ENCODE peak calls at places on chromosome 12, in seven cellular contexts. G is stimulated activated naive CD4-positive, alpha-beta T cell; L is SIG-M5; X is stimulated activated CD8-positive, alpha-beta memory T cell treated with anti-CD3 and anti-CD28 coated beads, Interleukin-15, amount 100 ng/mL, for 1 hour; H is ELR; N is HT-29; W is adrenal gland. T is an unnamed sample.
A peak's percentile ranks its signal among the peaks of the same experiment; 100 is the strongest.

GRCh38 chr12:91978143-91978542 is 167.5 kb downstream of the BTG1 start:
- DNase-seq in L (peak; percentile 31), H (peak; percentile 17), N (no peak), W (no peak), G (peak; percentile 84), X (no peak), T (no peak)

GRCh38 chr12:597926-598568 is 65.2 kb downstream of the NINJ2 start:
- DNase-seq in W (no peak), X (no peak), G (no peak), H (no peak), L (no peak), N (no peak), T (no peak)

GRCh38 chr12:97368462-97369150 is 94.0 kb upstream of the RMST start:
- DNase-seq in G (no peak), W (no peak), X (no peak), N (peak; percentile 11), H (no peak), L (no peak), T (no peak)

GRCh38 chr12:56084958-56085543 is 5.1 kb downstream of the ERBB3 start:
- DNase-seq in W (peak; percentile 59), X (no peak), H (peak; percentile 54), L (no peak), N (peak; percentile 22), G (no peak), T (no peak)

GRCh38 chr12:118102070-118102469 is 1.7 kb downstream of the VSIG10 start:
- DNase-seq in H (peak; percentile 52), X (no peak), L (no peak), W (peak; percentile 22), G (no peak), N (peak; percentile 27), T (no peak)

GRCh38 chr12:124837958-124838803 is 25.5 kb downstream of the SCARB1 start:
- DNase-seq in L (no peak), N (peak; percentile 96), G (no peak), X (no peak), H (peak; percentile 100), W (peak; percentile 97), T (peak; percentile 10)

GRCh38 chr12:50162225-50162624 is 4.9 kb downstream of the CERS5 start:
- DNase-seq in W (no peak), G (no peak), L (no peak), N (no peak), H (no peak), X (no peak), T (no peak)

GRCh38 chr12:52370906-52371608 is 3.8 kb upstream of the KRT85 start:
- DNase-seq in N (no peak), W (peak; percentile 31), X (no peak), L (no peak), G (no peak), H (no peak), T (peak; percentile 50)

GRCh38 chr12:63276537-63277365 is 125.8 kb upstream of the AVPR1A start:
- DNase-seq in G (no peak), H (peak; percentile 57), N (peak; percentile 93), W (peak; percentile 64), X (no peak), L (no peak), T (no peak)

GRCh38 chr12:47795814-47796411 is 22.9 kb downstream of the SLC48A1 start:
- DNase-seq in X (no peak), W (no peak), L (no peak), H (no peak), G (no peak), N (no peak), T (no peak)

GRCh38 chr12:56836800-56837663 is 73.9 kb downstream of the HSD17B6 start:
- DNase-seq in H (peak; percentile 91), X (no peak), N (peak; percentile 25), G (peak; percentile 20), W (no peak), L (no peak), T (no peak)

GRCh38 chr12:75564821-75565220 is 53.4 kb upstream of the KRR1 start:
- DNase-seq in W (no peak), G (no peak), L (no peak), X (no peak), N (no peak), H (no peak), T (no peak)

GRCh38 chr12:28963554-28963953 is 185.5 kb upstream of the FAR2 start:
- DNase-seq in L (no peak), W (no peak), N (peak; percentile 56), G (no peak), H (peak; percentile 18), X (no peak), T (no peak)

GRCh38 chr12:88052686-88053085 is 23.5 kb upstream of the C12orf50 start:
- DNase-seq in G (no peak), X (no peak), L (no peak), N (peak; percentile 58), W (peak; percentile 10), H (peak; percentile 56), T (peak; percentile 21)

GRCh38 chr12:15088115-15088514 is 115.3 kb downstream of the PDE6H start:
- DNase-seq in H (no peak), G (no peak), W (no peak), X (no peak), N (no peak), L (no peak), T (no peak)

GRCh38 chr12:32083489-32083888 is 23.2 kb upstream of the BICD1 start:
- DNase-seq in X (no peak), H (peak; percentile 78), G (no peak), N (no peak), L (no peak), W (no peak), T (no peak)

GRCh38 chr12:120760349-120761245 is 35.0 kb downstream of the ACADS start:
- DNase-seq in L (no peak), W (no peak), X (no peak), N (no peak), H (no peak), G (peak; percentile 58), T (no peak)

GRCh38 chr12:77102123-77102522 is 36.8 kb upstream of the E2F7 start:
- DNase-seq in H (no peak), X (no peak), N (no peak), L (no peak), G (no peak), W (no peak), T (no peak)

GRCh38 chr12:3684449-3685051 is 68.4 kb downstream of the CRACR2A start:
- DNase-seq in W (no peak), X (no peak), N (no peak), H (no peak), G (no peak), L (no peak), T (no peak)

GRCh38 chr12:41288188-41288811 is 100.2 kb downstream of the PDZRN4 start:
- DNase-seq in G (no peak), W (no peak), N (no peak), X (no peak), L (no peak), H (no peak), T (no peak)

GRCh38 chr12:58026892-58027891 is 85.8 kb downstream of the ATP23 start:
- DNase-seq in X (no peak), H (no peak), N (no peak), W (no peak), L (no peak), G (no peak), T (no peak)

GRCh38 chr12:68245071-68246021 is 8.1 kb downstream of the IL22 start:
- DNase-seq in G (no peak), N (no peak), L (no peak), H (no peak), W (no peak), X (no peak), T (no peak)

GRCh38 chr12:95623554-95624170 is 72.4 kb upstream of the USP44 start:
- DNase-seq in X (no peak), W (peak; percentile 76), H (peak; percentile 88), N (peak; percentile 91), L (no peak), G (no peak), T (no peak)

GRCh38 chr12:109710747-109711595 is 2.7 kb upstream of the FAM222A start:
- DNase-seq in H (peak; percentile 59), W (no peak), X (no peak), N (no peak), L (no peak), G (no peak), T (no peak)

GRCh38 chr12:74370608-74371216 is 166.9 kb upstream of the ATXN7L3B start:
- DNase-seq in G (no peak), H (no peak), X (no peak), N (no peak), L (no peak), W (no peak), T (no peak)

GRCh38 chr12:65894127-65894526 is 69.8 kb downstream of the HMGA2 start:
- DNase-seq in W (no peak), N (peak; percentile 25), L (no peak), H (peak; percentile 77), G (no peak), X (no peak), T (no peak)

GRCh38 chr12:53985900-53986685 is 1.1 kb downstream of the HOXC10 start:
- DNase-seq in W (no peak), X (no peak), G (peak; percentile 49), N (no peak), H (peak; percentile 64), L (no peak), T (no peak)

T was measured in caudate nucleus.